ENCODE peak calls at places on chromosomes 6 and 20, in seven cellular contexts. D, O, B, E, R, I and Z are unnamed samples.

GRCh38 chr6:15754706-15755079 is 91.9 kb upstream of the DTNBP1 start:
- DNase-seq in O (no peak), I (no peak), E (no peak), R (no peak), B (no peak), D (no peak), Z (no peak)

GRCh38 chr6:155171109-155171746 is 92.6 kb upstream of the CLDN20 start:
- DNase-seq in B (no peak), D (peak), R (peak), I (peak), O (peak), E (peak), Z (peak)

GRCh38 chr6:77106992-77107391 is 356.3 kb downstream of the HTR1B start:
- DNase-seq in R (no peak), O (no peak), I (no peak), B (no peak), E (no peak), D (no peak), Z (no peak)

GRCh38 chr20:37142708-37143107 is 36.4 kb upstream of the RPN2 start:
- DNase-seq in E (peak), I (peak), B (no peak), D (no peak), R (no peak), O (no peak), Z (no peak)

GRCh38 chr6:1614767-1615650 is 5.3 kb downstream of the FOXC1 start:
- DNase-seq in R (no peak), B (peak), E (peak), O (peak), D (no peak), I (no peak), Z (peak)

GRCh38 chr6:27562027-27562410 is 89.1 kb upstream of the ZNF184 start:
- DNase-seq in R (no peak), O (no peak), I (no peak), E (peak), B (no peak), D (no peak), Z (no peak)

GRCh38 chr20:48189177-48189576 is 403.9 kb upstream of the SULF2 start:
- DNase-seq in I (no peak), B (no peak), O (no peak), D (peak), R (no peak), E (peak), Z (no peak)

GRCh38 chr6:146785001-146785585 is 186.3 kb downstream of the ADGB start:
- DNase-seq in I (peak), O (no peak), D (no peak), B (no peak), E (peak), R (no peak), Z (peak)

GRCh38 chr6:1363729-1364572 is 25.4 kb upstream of the FOXF2 start:
- DNase-seq in R (no peak), D (no peak), E (peak), I (peak), B (no peak), O (peak), Z (no peak)

GRCh38 chr6:137283080-137283479 is 63.9 kb upstream of the IFNGR1 start:
- DNase-seq in O (no peak), B (no peak), I (no peak), R (no peak), E (no peak), D (no peak), Z (no peak)

GRCh38 chr6:137277971-137278602 is 58.9 kb upstream of the IFNGR1 start:
- DNase-seq in E (peak), O (no peak), B (no peak), R (no peak), D (no peak), I (peak), Z (no peak)

GRCh38 chr6:137283940-137284910 is 65.0 kb upstream of the IFNGR1 start:
- DNase-seq in B (no peak), O (no peak), D (peak), R (no peak), I (peak), E (no peak), Z (no peak)

GRCh38 chr6:137286368-137286767 is 67.2 kb upstream of the IFNGR1 start:
- DNase-seq in B (no peak), E (no peak), R (no peak), I (no peak), O (no peak), D (no peak), Z (no peak)

GRCh38 chr6:137282253-137282652 is 63.1 kb upstream of the IFNGR1 start:
- DNase-seq in R (no peak), I (no peak), D (no peak), O (no peak), B (no peak), E (no peak), Z (no peak)
- TF ChIP-seq CTCF in R (no peak), I (no peak), D (no peak), O (no peak), B (no peak), E (no peak), Z (no peak)

GRCh38 chr6:73955800-73956199 is 259.8 kb downstream of the CD109 start:
- DNase-seq in O (no peak), I (no peak), D (no peak), R (no peak), B (no peak), E (no peak), Z (no peak)
- TF ChIP-seq CTCF in O (no peak), I (no peak), D (no peak), R (no peak), B (no peak), E (no peak), Z (no peak)

GRCh38 chr6:122871079-122871478 is 82.0 kb downstream of the SMPDL3A start:
- DNase-seq in O (no peak), E (no peak), D (no peak), R (no peak), B (no peak), I (no peak), Z (no peak)

GRCh38 chr6:122872311-122872710 is 83.3 kb downstream of the SMPDL3A start:
- DNase-seq in R (no peak), E (no peak), B (no peak), D (no peak), I (no peak), O (no peak), Z (no peak)

GRCh38 chr6:122868137-122868536 is 79.1 kb downstream of the SMPDL3A start:
- DNase-seq in R (no peak), D (no peak), B (no peak), I (no peak), O (no peak), E (no peak), Z (no peak)

DNA sequence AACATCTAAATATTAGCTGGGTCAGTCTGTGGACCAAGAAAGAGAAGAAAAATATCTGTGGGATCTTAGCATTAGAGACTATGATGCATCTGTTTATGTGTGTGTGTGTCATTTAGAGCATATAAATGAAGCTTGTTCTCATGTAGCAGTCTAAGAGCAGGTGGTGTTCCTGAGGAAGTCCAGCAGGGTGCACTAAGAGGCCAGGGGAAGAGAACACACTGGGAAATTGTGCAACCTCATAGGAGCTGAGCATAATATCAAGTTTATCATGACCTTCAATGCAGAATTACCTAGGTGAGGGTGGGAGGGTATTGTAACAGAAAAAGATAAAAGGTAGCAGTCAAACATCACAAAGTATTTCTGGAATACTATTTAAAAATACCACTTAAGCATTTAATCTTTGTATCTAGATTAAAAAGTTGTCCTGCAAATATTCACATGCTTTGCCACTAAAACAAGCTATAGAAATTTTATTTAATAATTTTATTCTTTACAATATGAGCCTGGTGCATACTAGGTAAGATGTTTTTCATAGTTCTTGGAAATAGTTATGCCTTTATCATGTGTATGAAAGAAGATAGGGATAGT is 80.5 kb downstream of the SMPDL3A start:
- DNase-seq in O (peak), R (no peak), B (peak), I (peak), D (peak), E (peak), Z (peak)
- TF ChIP-seq CTCF in O (no peak), R (no peak), B (peak), I (peak), D (peak), E (peak), Z (peak)

GRCh38 chr6:158565482-158566040 is 5.7 kb downstream of the TMEM181 start:
- DNase-seq in D (no peak), I (no peak), R (no peak), E (no peak), O (peak), B (no peak), Z (no peak)
- TF ChIP-seq CTCF in D (no peak), I (peak), R (no peak), E (no peak), O (no peak), B (no peak), Z (no peak)

DNA sequence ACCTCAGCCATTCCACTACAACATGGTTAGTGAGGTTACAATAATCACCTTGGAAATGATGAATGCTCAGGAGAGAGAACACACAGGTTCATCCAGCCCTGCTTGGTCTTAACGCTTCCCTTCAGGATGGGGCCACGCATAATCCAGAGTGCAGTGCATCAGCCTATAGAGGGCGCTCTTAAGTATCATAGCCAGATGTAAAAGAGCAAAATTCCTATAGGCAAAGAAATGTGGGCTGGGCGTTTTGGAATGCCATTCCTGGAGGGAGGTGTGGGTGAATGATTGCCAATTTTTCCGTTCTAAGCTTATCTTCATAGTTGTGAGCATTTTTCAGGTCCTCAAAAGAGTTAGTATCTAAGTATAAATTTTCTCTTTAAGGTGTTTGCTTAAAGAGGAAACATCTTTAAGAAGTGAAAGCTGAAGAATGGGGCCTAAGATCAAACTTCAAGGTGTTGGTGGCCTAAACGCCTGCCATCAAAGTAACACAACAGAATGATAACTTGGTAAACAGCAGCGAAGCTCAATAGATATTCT is 1.8 kb downstream of the RIPOR2 start:
- DNase-seq in E (peak), O (peak), I (no peak), B (no peak), R (no peak), D (no peak), Z (peak)
- TF ChIP-seq CTCF in E (peak), O (peak), I (peak), B (no peak), R (no peak), D (peak), Z (peak)

GRCh38 chr6:106072501-106073140 is 13.5 kb upstream of the PRDM1 start:
- DNase-seq in O (no peak), B (no peak), E (no peak), D (no peak), R (no peak), I (no peak), Z (no peak)
- TF ChIP-seq CTCF in O (no peak), B (no peak), E (no peak), D (no peak), R (no peak), I (no peak), Z (no peak)